ENCODE peak calls at places on chromosomes 11 and 22, in five cellular contexts. One of them, this sample, is unnamed.

GRCh38 chr22:24088796-24089195 is 77.7 kb downstream of the CABIN1 start:
- DNase-seq in H9: no peak
- DNase-seq in trophoblast cell: no peak
- DNase-seq in mesenchymal stem cell: peak
- DNase-seq in neuronal stem cell: no peak
- DNase-seq in this sample: peak

GRCh38 chr11:2400069-2400760 is at the start of gene TSSC4:
- DNase-seq in H9: peak
- DNase-seq in trophoblast cell: peak
- DNase-seq in mesenchymal stem cell: peak
- DNase-seq in neuronal stem cell: peak
- DNase-seq in this sample: peak

GRCh38 chr11:45262900-45263299 is 23.2 kb downstream of the SYT13 start:
- DNase-seq in H9: no peak
- DNase-seq in trophoblast cell: no peak
- DNase-seq in mesenchymal stem cell: no peak
- DNase-seq in neuronal stem cell: no peak
- DNase-seq in this sample: no peak

GRCh38 chr11:101453682-101454081 is 130.1 kb downstream of the TRPC6 start:
- DNase-seq in H9: no peak
- DNase-seq in trophoblast cell: no peak
- DNase-seq in mesenchymal stem cell: no peak
- DNase-seq in neuronal stem cell: no peak
- DNase-seq in this sample: peak

GRCh38 chr11:109209572-109209971 is 212.4 kb upstream of the C11orf87 start:
- DNase-seq in H9: no peak
- DNase-seq in trophoblast cell: no peak
- DNase-seq in mesenchymal stem cell: no peak
- DNase-seq in neuronal stem cell: no peak
- DNase-seq in this sample: no peak

GRCh38 chr11:130390071-130390758 is 38.2 kb downstream of the ADAMTS8 start:
- DNase-seq in H9: no peak
- DNase-seq in trophoblast cell: peak
- DNase-seq in mesenchymal stem cell: peak
- DNase-seq in neuronal stem cell: no peak
- DNase-seq in this sample: peak

GRCh38 chr11:119666463-119667131 is 62.4 kb downstream of the NECTIN1 start:
- DNase-seq in H9: peak
- DNase-seq in trophoblast cell: peak
- DNase-seq in mesenchymal stem cell: peak
- DNase-seq in neuronal stem cell: peak
- DNase-seq in this sample: peak

GRCh38 chr22:40414838-40415505 is 44.6 kb downstream of the SGSM3 start:
- DNase-seq in H9: no peak
- DNase-seq in trophoblast cell: no peak
- DNase-seq in mesenchymal stem cell: no peak
- DNase-seq in neuronal stem cell: no peak
- DNase-seq in this sample: no peak

GRCh38 chr22:36757608-36758220 is 18.2 kb downstream of the IFT27 start:
- DNase-seq in H9: peak
- DNase-seq in trophoblast cell: peak
- DNase-seq in mesenchymal stem cell: peak
- DNase-seq in neuronal stem cell: peak
- DNase-seq in this sample: peak

GRCh38 chr11:85643255-85643654 is 4.5 kb upstream of the TMEM126A start:
- DNase-seq in H9: no peak
- DNase-seq in trophoblast cell: no peak
- DNase-seq in mesenchymal stem cell: no peak
- DNase-seq in neuronal stem cell: no peak
- DNase-seq in this sample: no peak

GRCh38 chr11:34176980-34177319 is 71.5 kb downstream of the NAT10 start:
- DNase-seq in H9: no peak
- DNase-seq in trophoblast cell: no peak
- DNase-seq in mesenchymal stem cell: no peak
- DNase-seq in neuronal stem cell: no peak
- DNase-seq in this sample: no peak

GRCh38 chr22:40050258-40050657 is 55.5 kb downstream of the FAM83F start:
- DNase-seq in H9: no peak
- DNase-seq in trophoblast cell: no peak
- DNase-seq in mesenchymal stem cell: no peak
- DNase-seq in neuronal stem cell: no peak
- DNase-seq in this sample: no peak

GRCh38 chr11:88813233-88813915 is 252.4 kb downstream of the GRM5 start:
- DNase-seq in H9: no peak
- DNase-seq in trophoblast cell: no peak
- DNase-seq in mesenchymal stem cell: no peak
- DNase-seq in neuronal stem cell: no peak
- DNase-seq in this sample: no peak
- H3K14ac ChIP-seq in H9: no peak
- H3K14ac ChIP-seq in trophoblast cell: no peak
- H3K14ac ChIP-seq in mesenchymal stem cell: no peak
- H3K14ac ChIP-seq in neuronal stem cell: no peak
- H3K14ac ChIP-seq in this sample: no peak

GRCh38 chr22:37849089-37849751 is at the start of gene EIF3L:
- DNase-seq in H9: peak
- DNase-seq in trophoblast cell: peak
- DNase-seq in mesenchymal stem cell: peak
- DNase-seq in neuronal stem cell: peak
- DNase-seq in this sample: peak
- H3K14ac ChIP-seq in H9: peak
- H3K14ac ChIP-seq in trophoblast cell: peak
- H3K14ac ChIP-seq in mesenchymal stem cell: peak
- H3K14ac ChIP-seq in neuronal stem cell: peak
- H3K14ac ChIP-seq in this sample: peak

GRCh38 chr22:41446057-41446501 is 522 bp downstream of the TOB2 start:
- DNase-seq in H9: no peak
- DNase-seq in trophoblast cell: no peak
- DNase-seq in mesenchymal stem cell: peak
- DNase-seq in neuronal stem cell: peak
- DNase-seq in this sample: no peak

GRCh38 chr22:41446639-41447434 is at the start of gene TOB2:
- DNase-seq in H9: peak
- DNase-seq in trophoblast cell: peak
- DNase-seq in mesenchymal stem cell: peak
- DNase-seq in neuronal stem cell: peak
- DNase-seq in this sample: peak

GRCh38 chr22:41444360-41445170 is 2.0 kb downstream of the TOB2 start:
- DNase-seq in H9: peak
- DNase-seq in trophoblast cell: peak
- DNase-seq in mesenchymal stem cell: peak
- DNase-seq in neuronal stem cell: peak
- DNase-seq in this sample: peak

GRCh38 chr22:41447435-41448188 is 1.0 kb upstream of the TOB2 start:
- DNase-seq in H9: peak
- DNase-seq in trophoblast cell: peak
- DNase-seq in mesenchymal stem cell: peak
- DNase-seq in neuronal stem cell: peak
- DNase-seq in this sample: peak

GRCh38 chr22:41445171-41446056 is 1.2 kb downstream of the TOB2 start:
- DNase-seq in H9: peak
- DNase-seq in trophoblast cell: peak
- DNase-seq in mesenchymal stem cell: peak
- DNase-seq in neuronal stem cell: peak
- DNase-seq in this sample: no peak
- H3K14ac ChIP-seq in H9: no peak
- H3K14ac ChIP-seq in trophoblast cell: peak
- H3K14ac ChIP-seq in mesenchymal stem cell: peak
- H3K14ac ChIP-seq in neuronal stem cell: no peak
- H3K14ac ChIP-seq in this sample: peak

GRCh38 chr11:62855571-62856332 is 16.4 kb upstream of the WDR74 start:
- DNase-seq in H9: peak
- DNase-seq in trophoblast cell: peak
- DNase-seq in mesenchymal stem cell: peak
- DNase-seq in neuronal stem cell: peak
- DNase-seq in this sample: peak
- H3K14ac ChIP-seq in H9: peak
- H3K14ac ChIP-seq in trophoblast cell: peak
- H3K14ac ChIP-seq in mesenchymal stem cell: peak
- H3K14ac ChIP-seq in neuronal stem cell: peak
- H3K14ac ChIP-seq in this sample: peak

DNA sequence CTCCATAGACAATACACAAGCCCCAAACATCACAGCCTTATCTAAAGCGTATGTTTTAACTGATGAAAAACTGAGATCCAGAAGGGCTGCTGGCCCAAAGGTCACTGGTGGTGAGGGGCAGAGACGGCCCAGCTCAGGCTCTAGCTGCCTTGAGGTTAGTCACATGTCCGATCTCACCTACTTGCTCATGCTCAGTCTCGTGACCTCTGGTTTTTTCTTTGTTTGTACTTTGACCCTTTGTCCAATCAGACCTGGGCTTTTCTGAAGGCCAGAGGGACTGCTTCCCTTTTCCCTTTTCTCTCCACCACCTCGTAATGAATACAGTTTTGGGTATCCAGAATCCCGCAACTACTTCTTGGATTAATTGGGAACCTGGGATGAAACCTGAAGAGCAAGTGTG is 28.6 kb downstream of the MMP20 start:
- DNase-seq in H9: no peak
- DNase-seq in trophoblast cell: no peak
- DNase-seq in mesenchymal stem cell: no peak
- DNase-seq in neuronal stem cell: no peak
- DNase-seq in this sample: no peak
- H3K14ac ChIP-seq in H9: no peak
- H3K14ac ChIP-seq in trophoblast cell: no peak
- H3K14ac ChIP-seq in mesenchymal stem cell: no peak
- H3K14ac ChIP-seq in neuronal stem cell: no peak
- H3K14ac ChIP-seq in this sample: no peak

GRCh38 chr11:3641191-3641590 is 601 bp downstream of the ART5 start:
- DNase-seq in H9: no peak
- DNase-seq in trophoblast cell: no peak
- DNase-seq in mesenchymal stem cell: no peak
- DNase-seq in neuronal stem cell: no peak
- DNase-seq in this sample: no peak
- H3K14ac ChIP-seq in H9: no peak
- H3K14ac ChIP-seq in trophoblast cell: no peak
- H3K14ac ChIP-seq in mesenchymal stem cell: no peak
- H3K14ac ChIP-seq in neuronal stem cell: no peak
- H3K14ac ChIP-seq in this sample: no peak

GRCh38 chr22:35401863-35402262 is 1.9 kb downstream of the MCM5 start:
- DNase-seq in H9: no peak
- DNase-seq in trophoblast cell: no peak
- DNase-seq in mesenchymal stem cell: no peak
- DNase-seq in neuronal stem cell: no peak
- DNase-seq in this sample: no peak

GRCh38 chr22:35399114-35399677 is 744 bp upstream of the MCM5 start:
- DNase-seq in H9: peak
- DNase-seq in trophoblast cell: no peak
- DNase-seq in mesenchymal stem cell: no peak
- DNase-seq in neuronal stem cell: no peak
- DNase-seq in this sample: no peak

GRCh38 chr22:35400335-35400680 is 368 bp downstream of the MCM5 start:
- DNase-seq in H9: no peak
- DNase-seq in trophoblast cell: no peak
- DNase-seq in mesenchymal stem cell: no peak
- DNase-seq in neuronal stem cell: no peak
- DNase-seq in this sample: no peak

GRCh38 chr22:35398574-35398973 is 1.4 kb upstream of the MCM5 start:
- DNase-seq in H9: no peak
- DNase-seq in trophoblast cell: no peak
- DNase-seq in mesenchymal stem cell: no peak
- DNase-seq in neuronal stem cell: no peak
- DNase-seq in this sample: no peak

DNA sequence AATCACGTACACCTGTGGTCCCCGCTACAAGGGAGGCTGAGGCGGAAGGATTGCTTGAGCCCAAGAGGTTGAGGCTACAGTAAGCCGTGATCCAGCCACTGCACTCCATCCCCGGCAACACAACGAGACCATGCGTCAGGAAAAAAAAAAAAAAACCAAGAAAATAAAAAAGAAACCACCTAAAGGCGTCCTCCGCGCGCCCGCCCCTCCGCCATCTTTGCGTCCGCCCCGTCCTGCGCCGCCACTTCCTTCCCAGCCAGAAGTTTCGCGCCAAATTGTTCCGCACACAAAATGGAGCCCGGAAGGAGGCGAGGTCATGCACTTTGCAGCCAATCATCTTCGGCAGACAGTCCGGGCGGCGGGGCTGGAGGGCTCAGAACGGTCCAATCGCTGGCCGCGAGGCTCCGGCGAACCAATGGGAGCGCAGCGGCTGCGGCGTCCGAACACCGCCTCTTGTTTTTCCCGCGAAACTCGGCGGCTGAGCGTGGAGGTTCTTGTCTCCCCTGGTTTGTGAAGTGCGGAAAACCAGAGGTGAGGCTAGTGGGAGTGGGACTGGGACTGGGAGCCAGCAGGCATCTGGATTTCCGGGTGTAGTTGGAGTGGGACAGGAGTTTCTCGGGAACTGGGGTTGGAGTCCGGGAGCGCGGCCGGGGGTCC is at the start of gene MCM5:
- DNase-seq in H9: peak
- DNase-seq in trophoblast cell: peak
- DNase-seq in mesenchymal stem cell: peak
- DNase-seq in neuronal stem cell: peak
- DNase-seq in this sample: peak
- H3K14ac ChIP-seq in H9: peak
- H3K14ac ChIP-seq in trophoblast cell: peak
- H3K14ac ChIP-seq in mesenchymal stem cell: no peak
- H3K14ac ChIP-seq in neuronal stem cell: peak
- H3K14ac ChIP-seq in this sample: peak

This sample was measured in IMR-90.